ENCODE peak calls at places on chromosomes 2 and 18, in seven cellular contexts. A is AG08396, M is mucosa of descending colon, Z is mesendoderm, L is amygdala, K is spleen, I is HT-29. E is an unnamed sample.

GRCh38 chr18:35060092-35060491 is 18.9 kb downstream of the MAPRE2 start:
- DNase-seq in I (no peak), A (no peak), K (no peak), Z (no peak), M (peak; percentile 39), L (no peak), E (no peak)

GRCh38 chr18:46718501-46719341 is 38.1 kb downstream of the ST8SIA5 start:
- DNase-seq in Z (peak; percentile 30), A (peak; percentile 61), K (no peak), L (no peak), I (no peak), M (no peak), E (no peak)

GRCh38 chr2:79219383-79219988 is 59.9 kb upstream of the REG3A start:
- DNase-seq in M (peak; percentile 68), Z (peak; percentile 77), I (peak; percentile 62), K (no peak), A (peak; percentile 7), L (peak; percentile 1), E (no peak)

GRCh38 chr2:128780434-128781080 is 461.9 kb upstream of the HS6ST1 start:
- DNase-seq in M (no peak), A (no peak), K (peak; percentile 40), L (no peak), I (no peak), Z (no peak), E (no peak)

GRCh38 chr2:16251511-16252205 is 311.3 kb downstream of the MYCN start:
- DNase-seq in I (no peak), A (no peak), Z (no peak), K (no peak), M (no peak), L (no peak), E (no peak)

GRCh38 chr2:133574620-133575019 is 6.4 kb upstream of the NCKAP5 start:
- DNase-seq in M (no peak), L (no peak), I (no peak), K (no peak), Z (no peak), A (no peak), E (no peak)

GRCh38 chr2:217995741-217996141 is 7.1 kb downstream of the TNS1 start:
- DNase-seq in L (no peak), A (no peak), K (peak; percentile 83), M (no peak), I (no peak), Z (no peak), E (no peak)

GRCh38 chr18:67583621-67584020 is 67.1 kb upstream of the DSEL start:
- DNase-seq in L (no peak), M (no peak), A (peak; percentile 5), K (no peak), Z (no peak), I (no peak), E (no peak)

GRCh38 chr2:149467461-149467860 is 120.1 kb downstream of the MMADHC start:
- DNase-seq in A (no peak), K (no peak), I (no peak), M (no peak), Z (no peak), L (no peak), E (no peak)

GRCh38 chr2:134199123-134199522 is 54.7 kb upstream of the MGAT5 start:
- DNase-seq in K (no peak), I (no peak), M (no peak), Z (no peak), A (no peak), L (no peak), E (no peak)

GRCh38 chr2:43474273-43474672 is 121.6 kb downstream of the THADA start:
- DNase-seq in Z (no peak), M (no peak), I (no peak), L (no peak), A (no peak), K (no peak), E (no peak)

GRCh38 chr18:50720281-50720680 is 99.5 kb downstream of the MRO start:
- DNase-seq in I (no peak), K (no peak), M (no peak), L (no peak), A (no peak), Z (peak; percentile 53), E (no peak)

GRCh38 chr2:158319269-158319668 is 137.3 kb downstream of the CCDC148 start:
- DNase-seq in Z (peak; percentile 32), K (no peak), A (no peak), M (no peak), I (no peak), L (no peak), E (no peak)

GRCh38 chr2:200585730-200586643 is at the start of gene AOX1:
- DNase-seq in K (peak; percentile 84), M (peak; percentile 60), I (no peak), Z (peak; percentile 90), A (peak; percentile 65), L (no peak), E (peak; percentile 15)

GRCh38 chr2:98900721-98901120 is 35.3 kb downstream of the CRACDL start:
- DNase-seq in L (no peak), I (no peak), A (no peak), M (no peak), K (no peak), Z (no peak), E (no peak)

GRCh38 chr2:35292269-35292668 is 1063.3 kb upstream of the CRIM1 start:
- DNase-seq in L (no peak), I (no peak), M (no peak), A (no peak), K (no peak), Z (no peak), E (no peak)

GRCh38 chr2:213119061-213119809 is 32.2 kb downstream of the IKZF2 start:
- DNase-seq in I (no peak), M (no peak), K (no peak), Z (no peak), L (no peak), A (peak; percentile 41), E (no peak)

GRCh38 chr2:2715036-2715818 is 384.2 kb upstream of the MYT1L start:
- DNase-seq in K (no peak), Z (no peak), A (no peak), M (no peak), L (no peak), I (no peak), E (no peak)

GRCh38 chr2:212997526-212998020 is 153.8 kb downstream of the IKZF2 start:
- DNase-seq in Z (peak; percentile 70), L (no peak), A (no peak), I (no peak), K (no peak), M (no peak), E (no peak)

GRCh38 chr2:230684222-230685164 is 28.1 kb upstream of the CAB39 start:
- DNase-seq in K (no peak), Z (no peak), A (no peak), M (peak; percentile 73), I (peak; percentile 46), L (no peak), E (no peak)

GRCh38 chr2:98277156-98277859 is 68.9 kb upstream of the CNGA3 start:
- DNase-seq in Z (no peak), I (no peak), A (no peak), K (no peak), L (no peak), M (peak; percentile 56), E (no peak)

GRCh38 chr2:234919711-234920110 is 32.1 kb upstream of the SH3BP4 start:
- DNase-seq in A (peak; percentile 33), I (no peak), L (no peak), M (no peak), Z (no peak), K (no peak), E (no peak)